ENCODE peak calls at places on chromosomes 16 and 17, in nine cellular contexts. I, W, M, Y, E, C, L, O and K are unnamed samples.
A peak's percentile ranks its signal among the peaks of the same experiment; 100 is the strongest.

GRCh38 chr17:70329751-70330150 is 160.4 kb downstream of the KCNJ2 start:
- DNase-seq in I (no peak), E (no peak), C (no peak), Y (no peak), W (no peak), L (no peak), M (no peak), O (no peak), K (no peak)

GRCh38 chr17:21275579-21276339 is 8.8 kb upstream of the MAP2K3 start:
- DNase-seq in L (peak; percentile 98), Y (peak; percentile 88), M (peak; percentile 99), C (no peak), O (peak; percentile 44), E (peak; percentile 90), W (peak; percentile 98), I (peak; percentile 98), K (peak; percentile 56)

GRCh38 chr17:42519546-42520444 is 16.2 kb upstream of the NAGLU start:
- DNase-seq in E (no peak), L (no peak), Y (no peak), I (no peak), C (peak; percentile 96), W (peak; percentile 85), M (no peak), O (no peak), K (peak; percentile 99)

GRCh38 chr16:84780063-84780462 is 39.7 kb upstream of the CRISPLD2 start:
- DNase-seq in E (no peak), W (no peak), Y (no peak), L (no peak), O (no peak), I (no peak), C (no peak), M (no peak), K (no peak)

GRCh38 chr16:52372313-52372712 is 174.6 kb downstream of the TOX3 start:
- DNase-seq in C (no peak), O (no peak), E (no peak), W (no peak), L (no peak), I (no peak), M (no peak), Y (no peak), K (no peak)

GRCh38 chr17:2406903-2407790 is 6.3 kb upstream of the MNT start:
- DNase-seq in M (no peak), C (peak; percentile 87), W (peak; percentile 85), O (no peak), L (no peak), E (no peak), I (no peak), Y (no peak), K (peak; percentile 82)

GRCh38 chr17:50346313-50347086 is 574 bp downstream of the XYLT2 start:
- DNase-seq in Y (no peak), I (peak; percentile 65), E (peak; percentile 27), L (peak; percentile 76), O (no peak), C (no peak), M (no peak), W (peak; percentile 60), K (no peak)

GRCh38 chr16:89137666-89138512 is 33.7 kb upstream of the CDH15 start:
- DNase-seq in C (no peak), I (no peak), L (no peak), Y (no peak), O (no peak), W (no peak), M (no peak), E (no peak), K (no peak)

GRCh38 chr17:42818379-42818778 is 5.7 kb downstream of the BECN1 start:
- DNase-seq in Y (no peak), W (peak; percentile 47), E (no peak), O (no peak), C (no peak), M (no peak), I (no peak), L (no peak), K (no peak)